ENCODE peak calls at places on chromosome 7, in four cellular contexts. V is HCEC 1CT; T is activated CD8-positive, alpha-beta memory T cell treated with anti-CD3 and anti-CD28 coated beads, Interleukin-2, amount 10 ng/mL, durations not matched to agents 7 days and 5 days; L is WERI-Rb-1. R is an unnamed sample.

GRCh38 chr7:67625257-67625713 is 628.7 kb downstream of the TYW1 start:
- DNase-seq in L (peak; percentile 93), V (no peak), T (peak; percentile 42), R (peak; percentile 32)

GRCh38 chr7:106744507-106745180 is 83.7 kb upstream of the CCDC71L start:
- DNase-seq in L (no peak), V (no peak), T (no peak), R (no peak)

GRCh38 chr7:158911734-158912133 is 55.4 kb downstream of the DYNC2I1 start:
- DNase-seq in V (no peak), T (no peak), L (no peak), R (no peak)

GRCh38 chr7:158973440-158973839 is 117.1 kb downstream of the DYNC2I1 start:
- DNase-seq in V (no peak), T (peak; percentile 69), L (no peak), R (no peak)

GRCh38 chr7:116399808-116400207 is 99.7 kb upstream of the CAV2 start:
- DNase-seq in T (no peak), L (no peak), V (peak; percentile 63), R (peak; percentile 68)

GRCh38 chr7:24436131-24436920 is 136.9 kb upstream of the PALS2 start:
- DNase-seq in L (no peak), T (no peak), V (no peak), R (no peak)

GRCh38 chr7:65946895-65947294 is 35.1 kb downstream of the GUSB start:
- DNase-seq in V (peak; percentile 70), L (no peak), T (no peak), R (peak; percentile 54)

GRCh38 chr7:135714534-135715009 is 13.4 kb downstream of the SLC13A4 start:
- DNase-seq in V (peak; percentile 78), L (no peak), T (no peak), R (peak; percentile 95)

R was measured in foreskin fibroblast.